ENCODE peak calls at places on chromosomes 13 and 19, in nine cellular contexts. One of them, this sample, is unnamed.

GRCh38 chr19:38852231-38853044 is 2.7 kb upstream of the HNRNPL start:
- DNase-seq in activated CD4-positive, alpha-beta T cell treated with anti-CD3 and anti-CD28 coated beads for 1 hour: peak; percentile 45
- DNase-seq in ELR: peak; percentile 85
- DNase-seq in GM23338: peak; percentile 78
- DNase-seq in activated T-cell treated with anti-CD3 and anti-CD28 coated beads, Interleukin-2, amount 50 U/mL, for 72 hours: peak; percentile 81
- DNase-seq in NCI-H1105: no peak
- DNase-seq in RWPE1: peak; percentile 47
- DNase-seq in fibroblast of mammary gland: peak; percentile 75
- DNase-seq in K562: peak; percentile 67
- DNase-seq in this sample: peak; percentile 79

GRCh38 chr13:112732679-112733078 is 42.8 kb downstream of the ATP11A start:
- DNase-seq in K562: no peak
- DNase-seq in fibroblast of mammary gland: no peak
- DNase-seq in activated CD4-positive, alpha-beta T cell treated with anti-CD3 and anti-CD28 coated beads for 1 hour: no peak
- DNase-seq in ELR: no peak
- DNase-seq in NCI-H1105: peak; percentile 17
- DNase-seq in activated T-cell treated with anti-CD3 and anti-CD28 coated beads, Interleukin-2, amount 50 U/mL, for 72 hours: no peak
- DNase-seq in RWPE1: no peak
- DNase-seq in GM23338: no peak
- DNase-seq in this sample: no peak

GRCh38 chr19:6501740-6502648 is at the start of gene TUBB4A:
- DNase-seq in activated CD4-positive, alpha-beta T cell treated with anti-CD3 and anti-CD28 coated beads for 1 hour: no peak
- DNase-seq in GM23338: peak; percentile 62
- DNase-seq in K562: peak; percentile 34
- DNase-seq in activated T-cell treated with anti-CD3 and anti-CD28 coated beads, Interleukin-2, amount 50 U/mL, for 72 hours: peak; percentile 58
- DNase-seq in ELR: no peak
- DNase-seq in NCI-H1105: no peak
- DNase-seq in RWPE1: no peak
- DNase-seq in fibroblast of mammary gland: no peak
- DNase-seq in this sample: no peak

GRCh38 chr19:4375620-4376228 is 24.6 kb downstream of the SH3GL1 start:
- DNase-seq in ELR: peak; percentile 86
- DNase-seq in NCI-H1105: no peak
- DNase-seq in fibroblast of mammary gland: peak; percentile 84
- DNase-seq in activated CD4-positive, alpha-beta T cell treated with anti-CD3 and anti-CD28 coated beads for 1 hour: no peak
- DNase-seq in K562: peak; percentile 95
- DNase-seq in RWPE1: no peak
- DNase-seq in GM23338: peak; percentile 64
- DNase-seq in activated T-cell treated with anti-CD3 and anti-CD28 coated beads, Interleukin-2, amount 50 U/mL, for 72 hours: no peak
- DNase-seq in this sample: peak; percentile 99

GRCh38 chr19:46384396-46384795 is 29.0 kb downstream of the CCDC8 start:
- DNase-seq in RWPE1: no peak
- DNase-seq in ELR: no peak
- DNase-seq in K562: no peak
- DNase-seq in GM23338: no peak
- DNase-seq in NCI-H1105: no peak
- DNase-seq in activated T-cell treated with anti-CD3 and anti-CD28 coated beads, Interleukin-2, amount 50 U/mL, for 72 hours: no peak
- DNase-seq in activated CD4-positive, alpha-beta T cell treated with anti-CD3 and anti-CD28 coated beads for 1 hour: no peak
- DNase-seq in fibroblast of mammary gland: no peak
- DNase-seq in this sample: no peak

GRCh38 chr13:24176351-24177101 is 16.0 kb downstream of the SPATA13 start:
- DNase-seq in GM23338: no peak
- DNase-seq in fibroblast of mammary gland: peak; percentile 16
- DNase-seq in K562: no peak
- DNase-seq in activated CD4-positive, alpha-beta T cell treated with anti-CD3 and anti-CD28 coated beads for 1 hour: no peak
- DNase-seq in ELR: no peak
- DNase-seq in activated T-cell treated with anti-CD3 and anti-CD28 coated beads, Interleukin-2, amount 50 U/mL, for 72 hours: no peak
- DNase-seq in RWPE1: no peak
- DNase-seq in NCI-H1105: no peak
- DNase-seq in this sample: no peak

GRCh38 chr19:43781630-43782310 is 997 bp upstream of the KCNN4 start:
- DNase-seq in K562: no peak
- DNase-seq in ELR: no peak
- DNase-seq in GM23338: no peak
- DNase-seq in NCI-H1105: no peak
- DNase-seq in activated T-cell treated with anti-CD3 and anti-CD28 coated beads, Interleukin-2, amount 50 U/mL, for 72 hours: peak; percentile 73
- DNase-seq in fibroblast of mammary gland: no peak
- DNase-seq in activated CD4-positive, alpha-beta T cell treated with anti-CD3 and anti-CD28 coated beads for 1 hour: no peak
- DNase-seq in RWPE1: no peak
- DNase-seq in this sample: no peak

GRCh38 chr19:6066661-6067646 is 43.3 kb downstream of the RFX2 start:
- DNase-seq in RWPE1: peak; percentile 85
- DNase-seq in GM23338: peak; percentile 98
- DNase-seq in NCI-H1105: peak; percentile 96
- DNase-seq in activated T-cell treated with anti-CD3 and anti-CD28 coated beads, Interleukin-2, amount 50 U/mL, for 72 hours: no peak
- DNase-seq in fibroblast of mammary gland: peak; percentile 88
- DNase-seq in K562: peak; percentile 64
- DNase-seq in activated CD4-positive, alpha-beta T cell treated with anti-CD3 and anti-CD28 coated beads for 1 hour: no peak
- DNase-seq in ELR: peak; percentile 51
- DNase-seq in this sample: peak; percentile 75

GRCh38 chr13:85093808-85094207 is 705.4 kb downstream of the SLITRK6 start:
- DNase-seq in activated T-cell treated with anti-CD3 and anti-CD28 coated beads, Interleukin-2, amount 50 U/mL, for 72 hours: no peak
- DNase-seq in RWPE1: peak; percentile 24
- DNase-seq in K562: no peak
- DNase-seq in fibroblast of mammary gland: peak; percentile 6
- DNase-seq in GM23338: no peak
- DNase-seq in NCI-H1105: no peak
- DNase-seq in ELR: peak; percentile 57
- DNase-seq in activated CD4-positive, alpha-beta T cell treated with anti-CD3 and anti-CD28 coated beads for 1 hour: no peak
- DNase-seq in this sample: peak; percentile 36

This sample was measured in erythroblast.